ENCODE peak calls at places on chromosomes 13 and 19, in nine cellular contexts. One of them, this sample, is unnamed.

GRCh38 chr19:57566396-57567256 is 7.0 kb upstream of the ZNF550 start:
- DNase-seq in NB4: peak; percentile 36
- DNase-seq in brain microvascular endothelial cell: no peak
- DNase-seq in psoas muscle: no peak
- DNase-seq in AG04449: no peak
- DNase-seq in fibroblast of mammary gland: peak; percentile 62
- DNase-seq in astrocyte: peak; percentile 48
- DNase-seq in IMR-90: peak; percentile 38
- DNase-seq in GM12865: peak; percentile 41
- DNase-seq in this sample: peak; percentile 38

GRCh38 chr13:29877456-29878096 is 27.2 kb upstream of the UBL3 start:
- DNase-seq in GM12865: no peak
- DNase-seq in astrocyte: no peak
- DNase-seq in NB4: no peak
- DNase-seq in psoas muscle: no peak
- DNase-seq in IMR-90: no peak
- DNase-seq in brain microvascular endothelial cell: no peak
- DNase-seq in fibroblast of mammary gland: no peak
- DNase-seq in AG04449: no peak
- DNase-seq in this sample: no peak

GRCh38 chr13:35599385-35599784 is 122.9 kb upstream of the MAB21L1 start:
- DNase-seq in brain microvascular endothelial cell: no peak
- DNase-seq in GM12865: no peak
- DNase-seq in IMR-90: no peak
- DNase-seq in astrocyte: no peak
- DNase-seq in NB4: no peak
- DNase-seq in fibroblast of mammary gland: no peak
- DNase-seq in AG04449: no peak
- DNase-seq in psoas muscle: no peak
- DNase-seq in this sample: peak; percentile 5

GRCh38 chr19:54081032-54081431 is at the start of gene TARM1:
- DNase-seq in AG04449: no peak
- DNase-seq in brain microvascular endothelial cell: no peak
- DNase-seq in IMR-90: no peak
- DNase-seq in astrocyte: no peak
- DNase-seq in GM12865: no peak
- DNase-seq in psoas muscle: no peak
- DNase-seq in fibroblast of mammary gland: no peak
- DNase-seq in NB4: no peak
- DNase-seq in this sample: no peak

GRCh38 chr13:41654800-41655199 is 197.4 kb downstream of the RGCC start:
- DNase-seq in NB4: peak; percentile 17
- DNase-seq in fibroblast of mammary gland: no peak
- DNase-seq in psoas muscle: no peak
- DNase-seq in astrocyte: no peak
- DNase-seq in brain microvascular endothelial cell: no peak
- DNase-seq in GM12865: no peak
- DNase-seq in IMR-90: no peak
- DNase-seq in AG04449: no peak
- DNase-seq in this sample: no peak

GRCh38 chr19:18514800-18515682 is 6.8 kb downstream of the ELL start:
- DNase-seq in IMR-90: peak; percentile 67
- DNase-seq in psoas muscle: no peak
- DNase-seq in AG04449: no peak
- DNase-seq in NB4: peak; percentile 76
- DNase-seq in astrocyte: no peak
- DNase-seq in brain microvascular endothelial cell: peak; percentile 86
- DNase-seq in fibroblast of mammary gland: peak; percentile 74
- DNase-seq in GM12865: no peak
- DNase-seq in this sample: no peak

GRCh38 chr13:59865398-59865797 is 298.3 kb downstream of the DIAPH3 start:
- DNase-seq in GM12865: no peak
- DNase-seq in IMR-90: peak; percentile 5
- DNase-seq in psoas muscle: no peak
- DNase-seq in AG04449: no peak
- DNase-seq in NB4: no peak
- DNase-seq in fibroblast of mammary gland: no peak
- DNase-seq in astrocyte: peak; percentile 40
- DNase-seq in brain microvascular endothelial cell: no peak
- DNase-seq in this sample: peak; percentile 83

GRCh38 chr13:48156466-48156865 is 61.6 kb upstream of the MED4 start:
- DNase-seq in AG04449: no peak
- DNase-seq in NB4: peak; percentile 77
- DNase-seq in IMR-90: no peak
- DNase-seq in psoas muscle: no peak
- DNase-seq in GM12865: peak; percentile 46
- DNase-seq in fibroblast of mammary gland: no peak
- DNase-seq in brain microvascular endothelial cell: no peak
- DNase-seq in astrocyte: no peak
- DNase-seq in this sample: no peak

GRCh38 chr19:3396881-3397265 is 30.5 kb downstream of the NFIC start:
- DNase-seq in astrocyte: no peak
- DNase-seq in psoas muscle: peak; percentile 39
- DNase-seq in GM12865: no peak
- DNase-seq in fibroblast of mammary gland: no peak
- DNase-seq in brain microvascular endothelial cell: no peak
- DNase-seq in NB4: no peak
- DNase-seq in AG04449: no peak
- DNase-seq in IMR-90: no peak
- DNase-seq in this sample: no peak

GRCh38 chr13:42363941-42364612 is 92.1 kb downstream of the AKAP11 start:
- DNase-seq in astrocyte: peak; percentile 8
- DNase-seq in IMR-90: peak; percentile 17
- DNase-seq in NB4: peak; percentile 28
- DNase-seq in GM12865: no peak
- DNase-seq in psoas muscle: no peak
- DNase-seq in fibroblast of mammary gland: peak; percentile 57
- DNase-seq in AG04449: no peak
- DNase-seq in brain microvascular endothelial cell: peak; percentile 61
- DNase-seq in this sample: no peak

GRCh38 chr19:16115309-16116039 is 3.8 kb downstream of the RAB8A start:
- DNase-seq in brain microvascular endothelial cell: no peak
- DNase-seq in IMR-90: no peak
- DNase-seq in AG04449: no peak
- DNase-seq in GM12865: no peak
- DNase-seq in NB4: no peak
- DNase-seq in astrocyte: no peak
- DNase-seq in fibroblast of mammary gland: no peak
- DNase-seq in psoas muscle: peak; percentile 12
- DNase-seq in this sample: no peak

GRCh38 chr13:33744589-33745369 is 73.2 kb upstream of the RFC3 start:
- DNase-seq in NB4: no peak
- DNase-seq in astrocyte: peak; percentile 17
- DNase-seq in psoas muscle: no peak
- DNase-seq in IMR-90: no peak
- DNase-seq in AG04449: no peak
- DNase-seq in brain microvascular endothelial cell: no peak
- DNase-seq in fibroblast of mammary gland: no peak
- DNase-seq in GM12865: peak; percentile 44
- DNase-seq in this sample: peak; percentile 21

GRCh38 chr13:40598599-40598998 is 67.8 kb downstream of the FOXO1 start:
- DNase-seq in NB4: no peak
- DNase-seq in psoas muscle: peak; percentile 75
- DNase-seq in GM12865: peak; percentile 22
- DNase-seq in fibroblast of mammary gland: no peak
- DNase-seq in astrocyte: peak; percentile 26
- DNase-seq in AG04449: no peak
- DNase-seq in IMR-90: no peak
- DNase-seq in brain microvascular endothelial cell: no peak
- DNase-seq in this sample: no peak

GRCh38 chr13:40599146-40599545 is 67.3 kb downstream of the FOXO1 start:
- DNase-seq in fibroblast of mammary gland: no peak
- DNase-seq in NB4: no peak
- DNase-seq in GM12865: no peak
- DNase-seq in brain microvascular endothelial cell: no peak
- DNase-seq in AG04449: no peak
- DNase-seq in astrocyte: no peak
- DNase-seq in psoas muscle: no peak
- DNase-seq in IMR-90: no peak
- DNase-seq in this sample: no peak

GRCh38 chr13:40599722-40600121 is 66.7 kb downstream of the FOXO1 start:
- DNase-seq in astrocyte: no peak
- DNase-seq in fibroblast of mammary gland: no peak
- DNase-seq in brain microvascular endothelial cell: no peak
- DNase-seq in GM12865: no peak
- DNase-seq in AG04449: no peak
- DNase-seq in psoas muscle: no peak
- DNase-seq in IMR-90: no peak
- DNase-seq in NB4: no peak
- DNase-seq in this sample: no peak

GRCh38 chr13:40597735-40598365 is 68.6 kb downstream of the FOXO1 start:
- DNase-seq in fibroblast of mammary gland: no peak
- DNase-seq in brain microvascular endothelial cell: no peak
- DNase-seq in AG04449: no peak
- DNase-seq in IMR-90: no peak
- DNase-seq in GM12865: no peak
- DNase-seq in psoas muscle: no peak
- DNase-seq in NB4: no peak
- DNase-seq in astrocyte: no peak
- DNase-seq in this sample: no peak

GRCh38 chr13:40600145-40600751 is 66.2 kb downstream of the FOXO1 start:
- DNase-seq in astrocyte: no peak
- DNase-seq in fibroblast of mammary gland: no peak
- DNase-seq in GM12865: no peak
- DNase-seq in IMR-90: no peak
- DNase-seq in NB4: no peak
- DNase-seq in psoas muscle: no peak
- DNase-seq in brain microvascular endothelial cell: no peak
- DNase-seq in AG04449: no peak
- DNase-seq in this sample: no peak
- H3K4me3 ChIP-seq in astrocyte: no peak overlapping the region
- H3K4me3 ChIP-seq in fibroblast of mammary gland: no peak overlapping the region
- H3K4me3 ChIP-seq in GM12865: no peak overlapping the region
- H3K4me3 ChIP-seq in IMR-90: no peak overlapping the region
- H3K4me3 ChIP-seq in NB4: no peak overlapping the region
- H3K4me3 ChIP-seq in psoas muscle: no peak overlapping the region
- H3K4me3 ChIP-seq in brain microvascular endothelial cell: no peak overlapping the region
- H3K4me3 ChIP-seq in AG04449: no peak overlapping the region
- H3K4me3 ChIP-seq in this sample: no peak overlapping the region

DNA sequence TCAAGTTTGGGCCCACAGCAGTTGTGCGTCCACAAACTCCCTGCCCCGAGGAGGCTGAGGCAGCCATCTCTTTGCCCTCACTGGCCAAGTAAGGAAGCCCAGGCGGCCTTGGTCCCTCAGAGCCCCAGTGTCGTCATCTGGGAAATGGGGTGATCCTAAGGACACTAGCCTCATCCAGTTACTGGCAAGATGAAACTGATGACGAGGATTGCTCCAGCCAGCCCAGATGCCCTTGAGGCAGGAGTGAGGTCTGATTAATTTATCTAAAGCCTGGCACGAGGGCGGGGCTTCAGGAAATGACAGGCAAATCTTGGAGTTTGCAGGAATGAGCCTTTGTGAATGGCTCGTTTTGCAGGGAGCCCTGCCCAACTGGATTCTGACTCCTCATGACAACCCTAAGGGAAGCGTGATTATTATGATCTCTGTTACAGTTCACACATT is 5.6 kb downstream of the LIPE start:
- DNase-seq in psoas muscle: no peak
- DNase-seq in brain microvascular endothelial cell: no peak
- DNase-seq in IMR-90: no peak
- DNase-seq in fibroblast of mammary gland: no peak
- DNase-seq in GM12865: no peak
- DNase-seq in AG04449: no peak
- DNase-seq in NB4: no peak
- DNase-seq in astrocyte: no peak
- DNase-seq in this sample: peak; percentile 10
- TF ChIP-seq CTCF in psoas muscle: no peak
- TF ChIP-seq CTCF in brain microvascular endothelial cell: no peak
- TF ChIP-seq CTCF in IMR-90: no peak
- TF ChIP-seq CTCF in fibroblast of mammary gland: no peak
- TF ChIP-seq CTCF in GM12865: no peak
- TF ChIP-seq CTCF in AG04449: no peak
- TF ChIP-seq CTCF in NB4: no peak
- TF ChIP-seq CTCF in astrocyte: no peak
- TF ChIP-seq CTCF in this sample: no peak

GRCh38 chr19:34772697-34773554 is at the start of gene ZNF599:
- DNase-seq in psoas muscle: peak; percentile 96
- DNase-seq in brain microvascular endothelial cell: peak; percentile 85
- DNase-seq in fibroblast of mammary gland: peak; percentile 87
- DNase-seq in astrocyte: peak; percentile 83
- DNase-seq in IMR-90: peak; percentile 86
- DNase-seq in GM12865: peak; percentile 94
- DNase-seq in AG04449: peak; percentile 33
- DNase-seq in NB4: peak; percentile 86
- DNase-seq in this sample: peak; percentile 84

GRCh38 chr19:34774857-34775256 is 1.8 kb upstream of the ZNF599 start:
- DNase-seq in GM12865: no peak
- DNase-seq in AG04449: no peak
- DNase-seq in NB4: no peak
- DNase-seq in astrocyte: no peak
- DNase-seq in fibroblast of mammary gland: no peak
- DNase-seq in IMR-90: no peak
- DNase-seq in psoas muscle: no peak
- DNase-seq in brain microvascular endothelial cell: no peak
- DNase-seq in this sample: no peak

GRCh38 chr19:34767967-34768366 is 5.0 kb downstream of the ZNF599 start:
- DNase-seq in fibroblast of mammary gland: no peak
- DNase-seq in IMR-90: no peak
- DNase-seq in AG04449: no peak
- DNase-seq in psoas muscle: no peak
- DNase-seq in astrocyte: no peak
- DNase-seq in NB4: no peak
- DNase-seq in GM12865: no peak
- DNase-seq in brain microvascular endothelial cell: no peak
- DNase-seq in this sample: no peak

GRCh38 chr19:34778342-34778741 is 5.3 kb upstream of the ZNF599 start:
- DNase-seq in AG04449: no peak
- DNase-seq in astrocyte: no peak
- DNase-seq in psoas muscle: no peak
- DNase-seq in NB4: no peak
- DNase-seq in fibroblast of mammary gland: no peak
- DNase-seq in GM12865: no peak
- DNase-seq in brain microvascular endothelial cell: no peak
- DNase-seq in IMR-90: no peak
- DNase-seq in this sample: no peak

GRCh38 chr19:34773555-34773864 is 495 bp upstream of the ZNF599 start:
- DNase-seq in GM12865: no peak
- DNase-seq in IMR-90: no peak
- DNase-seq in NB4: no peak
- DNase-seq in psoas muscle: no peak
- DNase-seq in AG04449: no peak
- DNase-seq in astrocyte: no peak
- DNase-seq in fibroblast of mammary gland: no peak
- DNase-seq in brain microvascular endothelial cell: no peak
- DNase-seq in this sample: no peak
- H3K4me3 ChIP-seq in GM12865: peak overlapping the region; percentile 78
- H3K4me3 ChIP-seq in IMR-90: no peak overlapping the region
- H3K4me3 ChIP-seq in NB4: no peak overlapping the region
- H3K4me3 ChIP-seq in psoas muscle: peak overlapping the region; percentile 83
- H3K4me3 ChIP-seq in AG04449: peak overlapping the region; percentile 80
- H3K4me3 ChIP-seq in astrocyte: peak overlapping the region; percentile 89
- H3K4me3 ChIP-seq in fibroblast of mammary gland: peak overlapping the region; percentile 80
- H3K4me3 ChIP-seq in brain microvascular endothelial cell: peak overlapping the region; percentile 78
- H3K4me3 ChIP-seq in this sample: peak overlapping the region; percentile 94

GRCh38 chr13:85900521-85900920 is 101.3 kb upstream of the SLITRK6 start:
- DNase-seq in astrocyte: no peak
- DNase-seq in brain microvascular endothelial cell: no peak
- DNase-seq in AG04449: no peak
- DNase-seq in psoas muscle: no peak
- DNase-seq in GM12865: no peak
- DNase-seq in NB4: no peak
- DNase-seq in fibroblast of mammary gland: no peak
- DNase-seq in IMR-90: no peak
- DNase-seq in this sample: no peak

GRCh38 chr13:85896516-85897450 is 97.6 kb upstream of the SLITRK6 start:
- DNase-seq in AG04449: no peak
- DNase-seq in fibroblast of mammary gland: no peak
- DNase-seq in GM12865: no peak
- DNase-seq in NB4: peak; percentile 28
- DNase-seq in psoas muscle: no peak
- DNase-seq in IMR-90: peak; percentile 0
- DNase-seq in astrocyte: no peak
- DNase-seq in brain microvascular endothelial cell: no peak
- DNase-seq in this sample: no peak
- TF ChIP-seq CTCF in AG04449: no peak
- TF ChIP-seq CTCF in fibroblast of mammary gland: no peak
- TF ChIP-seq CTCF in GM12865: no peak
- TF ChIP-seq CTCF in NB4: peak; percentile 27
- TF ChIP-seq CTCF in psoas muscle: no peak
- TF ChIP-seq CTCF in IMR-90: peak; percentile 8
- TF ChIP-seq CTCF in astrocyte: peak; percentile 7
- TF ChIP-seq CTCF in brain microvascular endothelial cell: peak; percentile 33
- TF ChIP-seq CTCF in this sample: no peak

This sample was measured in fibroblast of the aortic adventitia.